ENCODE peak calls at places on chromosomes 5 and 9, in eight cellular contexts. One of them, this sample, is unnamed.

GRCh38 chr5:149785341-149785740 is 55.2 kb downstream of the PPARGC1B start:
- DNase-seq in GM18507: no peak
- DNase-seq in dorsolateral prefrontal cortex: no peak
- DNase-seq in amygdala: no peak
- DNase-seq in activated T-helper 2 cell treated with anti-CD3 and anti-CD28 coated beads, Interferon-gamma antibody, Interleukin-2, Interleukin-4, amounts not matched to agents 10 μg/mL and 5 μg/mL and 100 μg/mL, durations not matched to agents 14 hours and 24 hours and 36 hours: no peak
- DNase-seq in T-cell: no peak
- DNase-seq in activated T-cell treated with anti-CD3 and anti-CD28 coated beads for 48 hours: no peak
- DNase-seq in T-helper 2 cell: no peak
- DNase-seq in this sample: no peak

GRCh38 chr9:74016004-74016403 is 481.1 kb upstream of the RORB start:
- DNase-seq in amygdala: no peak
- DNase-seq in dorsolateral prefrontal cortex: no peak
- DNase-seq in T-helper 2 cell: no peak
- DNase-seq in activated T-helper 2 cell treated with anti-CD3 and anti-CD28 coated beads, Interferon-gamma antibody, Interleukin-2, Interleukin-4, amounts not matched to agents 10 μg/mL and 5 μg/mL and 100 μg/mL, durations not matched to agents 14 hours and 24 hours and 36 hours: no peak
- DNase-seq in activated T-cell treated with anti-CD3 and anti-CD28 coated beads for 48 hours: no peak
- DNase-seq in GM18507: no peak
- DNase-seq in T-cell: no peak
- DNase-seq in this sample: no peak

GRCh38 chr5:2719332-2719731 is 32.1 kb downstream of the IRX2 start:
- DNase-seq in GM18507: no peak
- DNase-seq in T-cell: no peak
- DNase-seq in dorsolateral prefrontal cortex: no peak
- DNase-seq in T-helper 2 cell: no peak
- DNase-seq in amygdala: no peak
- DNase-seq in activated T-helper 2 cell treated with anti-CD3 and anti-CD28 coated beads, Interferon-gamma antibody, Interleukin-2, Interleukin-4, amounts not matched to agents 10 μg/mL and 5 μg/mL and 100 μg/mL, durations not matched to agents 14 hours and 24 hours and 36 hours: no peak
- DNase-seq in activated T-cell treated with anti-CD3 and anti-CD28 coated beads for 48 hours: no peak
- DNase-seq in this sample: no peak

GRCh38 chr9:125889524-125890473 is 142.6 kb downstream of the PBX3 start:
- DNase-seq in amygdala: peak; percentile 31
- DNase-seq in activated T-cell treated with anti-CD3 and anti-CD28 coated beads for 48 hours: peak; percentile 21
- DNase-seq in T-cell: peak; percentile 9
- DNase-seq in dorsolateral prefrontal cortex: peak; percentile 54
- DNase-seq in T-helper 2 cell: peak; percentile 0
- DNase-seq in GM18507: peak; percentile 9
- DNase-seq in activated T-helper 2 cell treated with anti-CD3 and anti-CD28 coated beads, Interferon-gamma antibody, Interleukin-2, Interleukin-4, amounts not matched to agents 10 μg/mL and 5 μg/mL and 100 μg/mL, durations not matched to agents 14 hours and 24 hours and 36 hours: peak; percentile 11
- DNase-seq in this sample: no peak

GRCh38 chr5:118956727-118957126 is 31.6 kb downstream of the DTWD2 start:
- DNase-seq in activated T-helper 2 cell treated with anti-CD3 and anti-CD28 coated beads, Interferon-gamma antibody, Interleukin-2, Interleukin-4, amounts not matched to agents 10 μg/mL and 5 μg/mL and 100 μg/mL, durations not matched to agents 14 hours and 24 hours and 36 hours: no peak
- DNase-seq in T-cell: no peak
- DNase-seq in GM18507: no peak
- DNase-seq in dorsolateral prefrontal cortex: no peak
- DNase-seq in amygdala: no peak
- DNase-seq in T-helper 2 cell: no peak
- DNase-seq in activated T-cell treated with anti-CD3 and anti-CD28 coated beads for 48 hours: no peak
- DNase-seq in this sample: peak; percentile 31

GRCh38 chr9:87201316-87201715 is 254.0 kb upstream of the GAS1 start:
- DNase-seq in GM18507: no peak
- DNase-seq in dorsolateral prefrontal cortex: no peak
- DNase-seq in amygdala: no peak
- DNase-seq in activated T-cell treated with anti-CD3 and anti-CD28 coated beads for 48 hours: no peak
- DNase-seq in T-helper 2 cell: no peak
- DNase-seq in T-cell: no peak
- DNase-seq in activated T-helper 2 cell treated with anti-CD3 and anti-CD28 coated beads, Interferon-gamma antibody, Interleukin-2, Interleukin-4, amounts not matched to agents 10 μg/mL and 5 μg/mL and 100 μg/mL, durations not matched to agents 14 hours and 24 hours and 36 hours: no peak
- DNase-seq in this sample: no peak

GRCh38 chr5:130109152-130109551 is 204.9 kb downstream of the CHSY3 start:
- DNase-seq in T-helper 2 cell: no peak
- DNase-seq in activated T-helper 2 cell treated with anti-CD3 and anti-CD28 coated beads, Interferon-gamma antibody, Interleukin-2, Interleukin-4, amounts not matched to agents 10 μg/mL and 5 μg/mL and 100 μg/mL, durations not matched to agents 14 hours and 24 hours and 36 hours: no peak
- DNase-seq in dorsolateral prefrontal cortex: no peak
- DNase-seq in GM18507: no peak
- DNase-seq in T-cell: no peak
- DNase-seq in amygdala: no peak
- DNase-seq in activated T-cell treated with anti-CD3 and anti-CD28 coated beads for 48 hours: no peak
- DNase-seq in this sample: no peak

GRCh38 chr5:142479150-142479549 is 154.3 kb upstream of the SPRY4 start:
- DNase-seq in T-helper 2 cell: no peak
- DNase-seq in activated T-cell treated with anti-CD3 and anti-CD28 coated beads for 48 hours: no peak
- DNase-seq in activated T-helper 2 cell treated with anti-CD3 and anti-CD28 coated beads, Interferon-gamma antibody, Interleukin-2, Interleukin-4, amounts not matched to agents 10 μg/mL and 5 μg/mL and 100 μg/mL, durations not matched to agents 14 hours and 24 hours and 36 hours: no peak
- DNase-seq in GM18507: no peak
- DNase-seq in amygdala: no peak
- DNase-seq in dorsolateral prefrontal cortex: no peak
- DNase-seq in T-cell: no peak
- DNase-seq in this sample: no peak